ENCODE peak calls at places on chromosomes 7 and 10, in eight cellular contexts. One of them, this sample, is unnamed.

GRCh38 chr7:28405662-28406061 is 6.7 kb upstream of the CREB5 start:
- DNase-seq in hippocampal formation: no peak
- DNase-seq in PC-3: peak
- DNase-seq in kidney glomerular epithelial cell: peak
- DNase-seq in globus pallidus: no peak
- DNase-seq in cardiac muscle cell: peak
- DNase-seq in dermis blood vessel endothelial cell: peak
- DNase-seq in fibroblast of mammary gland: peak
- DNase-seq in this sample: peak

GRCh38 chr10:76150886-76151288 is 719.5 kb downstream of the LRMDA start:
- DNase-seq in fibroblast of mammary gland: no peak
- DNase-seq in globus pallidus: peak
- DNase-seq in kidney glomerular epithelial cell: no peak
- DNase-seq in PC-3: no peak
- DNase-seq in hippocampal formation: no peak
- DNase-seq in dermis blood vessel endothelial cell: no peak
- DNase-seq in cardiac muscle cell: no peak
- DNase-seq in this sample: no peak

GRCh38 chr10:71260622-71261325 is 48.4 kb downstream of the UNC5B start:
- DNase-seq in hippocampal formation: peak
- DNase-seq in dermis blood vessel endothelial cell: peak
- DNase-seq in fibroblast of mammary gland: peak
- DNase-seq in PC-3: no peak
- DNase-seq in cardiac muscle cell: peak
- DNase-seq in globus pallidus: peak
- DNase-seq in kidney glomerular epithelial cell: peak
- DNase-seq in this sample: peak

GRCh38 chr10:78520737-78521430 is 487.2 kb downstream of the RPS24 start:
- DNase-seq in cardiac muscle cell: peak
- DNase-seq in kidney glomerular epithelial cell: peak
- DNase-seq in hippocampal formation: no peak
- DNase-seq in globus pallidus: no peak
- DNase-seq in fibroblast of mammary gland: peak
- DNase-seq in PC-3: peak
- DNase-seq in dermis blood vessel endothelial cell: peak
- DNase-seq in this sample: peak

GRCh38 chr7:41694490-41694889 is 8.4 kb downstream of the INHBA start:
- DNase-seq in hippocampal formation: no peak
- DNase-seq in dermis blood vessel endothelial cell: no peak
- DNase-seq in cardiac muscle cell: no peak
- DNase-seq in fibroblast of mammary gland: no peak
- DNase-seq in globus pallidus: no peak
- DNase-seq in kidney glomerular epithelial cell: peak
- DNase-seq in PC-3: no peak
- DNase-seq in this sample: no peak

GRCh38 chr10:34102237-34102673 is 712.8 kb downstream of the PARD3 start:
- DNase-seq in kidney glomerular epithelial cell: no peak
- DNase-seq in PC-3: no peak
- DNase-seq in fibroblast of mammary gland: peak
- DNase-seq in cardiac muscle cell: peak
- DNase-seq in hippocampal formation: no peak
- DNase-seq in dermis blood vessel endothelial cell: peak
- DNase-seq in globus pallidus: no peak
- DNase-seq in this sample: peak

GRCh38 chr10:124572751-124573150 is 111.1 kb downstream of the LHPP start:
- DNase-seq in hippocampal formation: no peak
- DNase-seq in globus pallidus: no peak
- DNase-seq in dermis blood vessel endothelial cell: no peak
- DNase-seq in fibroblast of mammary gland: no peak
- DNase-seq in kidney glomerular epithelial cell: no peak
- DNase-seq in PC-3: no peak
- DNase-seq in cardiac muscle cell: no peak
- DNase-seq in this sample: no peak

GRCh38 chr10:53997953-53998352 is 803.1 kb downstream of the PCDH15 start:
- DNase-seq in kidney glomerular epithelial cell: no peak
- DNase-seq in globus pallidus: peak
- DNase-seq in fibroblast of mammary gland: no peak
- DNase-seq in dermis blood vessel endothelial cell: no peak
- DNase-seq in PC-3: peak
- DNase-seq in cardiac muscle cell: no peak
- DNase-seq in hippocampal formation: no peak
- DNase-seq in this sample: peak

GRCh38 chr10:58175990-58176910 is 91.4 kb downstream of the IPMK start:
- DNase-seq in hippocampal formation: no peak
- DNase-seq in fibroblast of mammary gland: peak
- DNase-seq in kidney glomerular epithelial cell: peak
- DNase-seq in PC-3: peak
- DNase-seq in globus pallidus: no peak
- DNase-seq in cardiac muscle cell: peak
- DNase-seq in dermis blood vessel endothelial cell: peak
- DNase-seq in this sample: peak

GRCh38 chr10:103983367-103983911 is 16.5 kb downstream of the SLK start:
- DNase-seq in globus pallidus: no peak
- DNase-seq in cardiac muscle cell: no peak
- DNase-seq in fibroblast of mammary gland: no peak
- DNase-seq in dermis blood vessel endothelial cell: peak
- DNase-seq in kidney glomerular epithelial cell: no peak
- DNase-seq in PC-3: no peak
- DNase-seq in hippocampal formation: no peak
- DNase-seq in this sample: no peak

GRCh38 chr10:113086282-113086681 is 136.2 kb downstream of the TCF7L2 start:
- DNase-seq in PC-3: no peak
- DNase-seq in cardiac muscle cell: no peak
- DNase-seq in kidney glomerular epithelial cell: no peak
- DNase-seq in globus pallidus: no peak
- DNase-seq in dermis blood vessel endothelial cell: peak
- DNase-seq in fibroblast of mammary gland: no peak
- DNase-seq in hippocampal formation: no peak
- DNase-seq in this sample: no peak

GRCh38 chr7:106604303-106604918 is 56.5 kb downstream of the CCDC71L start:
- DNase-seq in cardiac muscle cell: no peak
- DNase-seq in hippocampal formation: no peak
- DNase-seq in kidney glomerular epithelial cell: no peak
- DNase-seq in PC-3: no peak
- DNase-seq in globus pallidus: no peak
- DNase-seq in dermis blood vessel endothelial cell: peak
- DNase-seq in fibroblast of mammary gland: no peak
- DNase-seq in this sample: no peak

GRCh38 chr10:129466703-129467345 is at the start of gene MGMT:
- DNase-seq in fibroblast of mammary gland: peak
- DNase-seq in kidney glomerular epithelial cell: peak
- DNase-seq in PC-3: peak
- DNase-seq in hippocampal formation: peak
- DNase-seq in cardiac muscle cell: peak
- DNase-seq in globus pallidus: peak
- DNase-seq in dermis blood vessel endothelial cell: peak
- DNase-seq in this sample: peak

GRCh38 chr7:96026006-96026405 is 253.7 kb downstream of the DYNC1I1 start:
- DNase-seq in kidney glomerular epithelial cell: no peak
- DNase-seq in hippocampal formation: no peak
- DNase-seq in fibroblast of mammary gland: no peak
- DNase-seq in dermis blood vessel endothelial cell: no peak
- DNase-seq in globus pallidus: no peak
- DNase-seq in cardiac muscle cell: no peak
- DNase-seq in PC-3: no peak
- DNase-seq in this sample: peak

GRCh38 chr7:122942765-122943164 is 52.7 kb downstream of the TAS2R16 start:
- DNase-seq in kidney glomerular epithelial cell: no peak
- DNase-seq in cardiac muscle cell: no peak
- DNase-seq in globus pallidus: no peak
- DNase-seq in fibroblast of mammary gland: no peak
- DNase-seq in PC-3: no peak
- DNase-seq in dermis blood vessel endothelial cell: no peak
- DNase-seq in hippocampal formation: no peak
- DNase-seq in this sample: no peak

GRCh38 chr7:158120751-158121150 is 466.9 kb downstream of the PTPRN2 start:
- DNase-seq in dermis blood vessel endothelial cell: no peak
- DNase-seq in cardiac muscle cell: no peak
- DNase-seq in hippocampal formation: no peak
- DNase-seq in globus pallidus: no peak
- DNase-seq in kidney glomerular epithelial cell: no peak
- DNase-seq in PC-3: no peak
- DNase-seq in fibroblast of mammary gland: no peak
- DNase-seq in this sample: no peak

GRCh38 chr10:65805993-65806392 is 1119.8 kb upstream of the LRRTM3 start:
- DNase-seq in PC-3: peak
- DNase-seq in hippocampal formation: no peak
- DNase-seq in fibroblast of mammary gland: no peak
- DNase-seq in cardiac muscle cell: peak
- DNase-seq in dermis blood vessel endothelial cell: no peak
- DNase-seq in kidney glomerular epithelial cell: no peak
- DNase-seq in globus pallidus: no peak
- DNase-seq in this sample: no peak

GRCh38 chr7:95527033-95527775 is 41.5 kb downstream of the ASB4 start:
- DNase-seq in globus pallidus: peak
- DNase-seq in dermis blood vessel endothelial cell: peak
- DNase-seq in cardiac muscle cell: peak
- DNase-seq in PC-3: peak
- DNase-seq in fibroblast of mammary gland: peak
- DNase-seq in hippocampal formation: peak
- DNase-seq in kidney glomerular epithelial cell: peak
- DNase-seq in this sample: peak

GRCh38 chr10:74011762-74012161 is 13.8 kb downstream of the VCL start:
- DNase-seq in PC-3: peak
- DNase-seq in dermis blood vessel endothelial cell: peak
- DNase-seq in cardiac muscle cell: peak
- DNase-seq in fibroblast of mammary gland: peak
- DNase-seq in globus pallidus: peak
- DNase-seq in kidney glomerular epithelial cell: peak
- DNase-seq in hippocampal formation: no peak
- DNase-seq in this sample: peak

GRCh38 chr7:156238366-156239133 is 402.0 kb upstream of the RNF32 start:
- DNase-seq in kidney glomerular epithelial cell: no peak
- DNase-seq in dermis blood vessel endothelial cell: no peak
- DNase-seq in globus pallidus: no peak
- DNase-seq in fibroblast of mammary gland: no peak
- DNase-seq in cardiac muscle cell: no peak
- DNase-seq in hippocampal formation: no peak
- DNase-seq in PC-3: no peak
- DNase-seq in this sample: no peak

GRCh38 chr10:63012623-63013022 is 120.5 kb upstream of the NRBF2 start:
- DNase-seq in PC-3: no peak
- DNase-seq in globus pallidus: no peak
- DNase-seq in fibroblast of mammary gland: no peak
- DNase-seq in kidney glomerular epithelial cell: no peak
- DNase-seq in hippocampal formation: no peak
- DNase-seq in cardiac muscle cell: no peak
- DNase-seq in dermis blood vessel endothelial cell: no peak
- DNase-seq in this sample: no peak

GRCh38 chr7:16028103-16028502 is 341.6 kb upstream of the MEOX2 start:
- DNase-seq in kidney glomerular epithelial cell: peak
- DNase-seq in dermis blood vessel endothelial cell: peak
- DNase-seq in hippocampal formation: no peak
- DNase-seq in PC-3: peak
- DNase-seq in fibroblast of mammary gland: peak
- DNase-seq in cardiac muscle cell: peak
- DNase-seq in globus pallidus: no peak
- DNase-seq in this sample: peak

GRCh38 chr7:41656357-41656756 is 46.5 kb downstream of the INHBA start:
- DNase-seq in cardiac muscle cell: peak
- DNase-seq in dermis blood vessel endothelial cell: peak
- DNase-seq in hippocampal formation: no peak
- DNase-seq in PC-3: no peak
- DNase-seq in globus pallidus: no peak
- DNase-seq in kidney glomerular epithelial cell: no peak
- DNase-seq in fibroblast of mammary gland: peak
- DNase-seq in this sample: peak

GRCh38 chr10:89122431-89123066 is 84.6 kb downstream of the CH25H start:
- DNase-seq in cardiac muscle cell: no peak
- DNase-seq in kidney glomerular epithelial cell: no peak
- DNase-seq in dermis blood vessel endothelial cell: peak
- DNase-seq in fibroblast of mammary gland: peak
- DNase-seq in globus pallidus: peak
- DNase-seq in hippocampal formation: no peak
- DNase-seq in PC-3: peak
- DNase-seq in this sample: no peak

GRCh38 chr10:5076615-5077014 is 17.6 kb upstream of the AKR1C3 start:
- DNase-seq in cardiac muscle cell: no peak
- DNase-seq in globus pallidus: no peak
- DNase-seq in dermis blood vessel endothelial cell: no peak
- DNase-seq in kidney glomerular epithelial cell: no peak
- DNase-seq in fibroblast of mammary gland: peak
- DNase-seq in PC-3: no peak
- DNase-seq in hippocampal formation: no peak
- DNase-seq in this sample: no peak

GRCh38 chr7:12119638-12120303 is 91.3 kb upstream of the TMEM106B start:
- DNase-seq in kidney glomerular epithelial cell: no peak
- DNase-seq in globus pallidus: peak
- DNase-seq in dermis blood vessel endothelial cell: no peak
- DNase-seq in PC-3: no peak
- DNase-seq in hippocampal formation: peak
- DNase-seq in fibroblast of mammary gland: no peak
- DNase-seq in cardiac muscle cell: no peak
- DNase-seq in this sample: no peak

GRCh38 chr7:531777-532176 is 12.1 kb upstream of the PDGFA start:
- DNase-seq in fibroblast of mammary gland: no peak
- DNase-seq in globus pallidus: no peak
- DNase-seq in PC-3: no peak
- DNase-seq in dermis blood vessel endothelial cell: no peak
- DNase-seq in cardiac muscle cell: no peak
- DNase-seq in kidney glomerular epithelial cell: no peak
- DNase-seq in hippocampal formation: no peak
- DNase-seq in this sample: no peak

GRCh38 chr10:126391162-126391880 is 3.0 kb upstream of the ADAM12 start:
- DNase-seq in fibroblast of mammary gland: peak
- DNase-seq in cardiac muscle cell: peak
- DNase-seq in hippocampal formation: no peak
- DNase-seq in globus pallidus: peak
- DNase-seq in PC-3: no peak
- DNase-seq in kidney glomerular epithelial cell: no peak
- DNase-seq in dermis blood vessel endothelial cell: peak
- DNase-seq in this sample: no peak

GRCh38 chr10:75716506-75716905 is 285.1 kb downstream of the LRMDA start:
- DNase-seq in globus pallidus: no peak
- DNase-seq in PC-3: no peak
- DNase-seq in fibroblast of mammary gland: no peak
- DNase-seq in hippocampal formation: no peak
- DNase-seq in kidney glomerular epithelial cell: no peak
- DNase-seq in dermis blood vessel endothelial cell: no peak
- DNase-seq in cardiac muscle cell: no peak
- DNase-seq in this sample: no peak

GRCh38 chr10:3735175-3735574 is 49.8 kb downstream of the KLF6 start:
- DNase-seq in PC-3: no peak
- DNase-seq in kidney glomerular epithelial cell: no peak
- DNase-seq in cardiac muscle cell: no peak
- DNase-seq in hippocampal formation: no peak
- DNase-seq in dermis blood vessel endothelial cell: no peak
- DNase-seq in globus pallidus: no peak
- DNase-seq in fibroblast of mammary gland: no peak
- DNase-seq in this sample: no peak

GRCh38 chr10:69828115-69828870 is 26.6 kb downstream of the COL13A1 start:
- DNase-seq in PC-3: no peak
- DNase-seq in fibroblast of mammary gland: no peak
- DNase-seq in cardiac muscle cell: no peak
- DNase-seq in dermis blood vessel endothelial cell: no peak
- DNase-seq in globus pallidus: no peak
- DNase-seq in kidney glomerular epithelial cell: no peak
- DNase-seq in hippocampal formation: no peak
- DNase-seq in this sample: no peak

GRCh38 chr7:141158562-141158961 is 84.7 kb downstream of the TMEM178B start:
- DNase-seq in dermis blood vessel endothelial cell: no peak
- DNase-seq in cardiac muscle cell: peak
- DNase-seq in globus pallidus: no peak
- DNase-seq in hippocampal formation: no peak
- DNase-seq in fibroblast of mammary gland: peak
- DNase-seq in PC-3: peak
- DNase-seq in kidney glomerular epithelial cell: peak
- DNase-seq in this sample: peak

GRCh38 chr7:140605337-140605736 is 35.3 kb downstream of the DENND2A start:
- DNase-seq in globus pallidus: no peak
- DNase-seq in PC-3: peak
- DNase-seq in cardiac muscle cell: no peak
- DNase-seq in dermis blood vessel endothelial cell: no peak
- DNase-seq in kidney glomerular epithelial cell: no peak
- DNase-seq in hippocampal formation: no peak
- DNase-seq in fibroblast of mammary gland: peak
- DNase-seq in this sample: peak

GRCh38 chr7:139560678-139561077 is 37.2 kb downstream of the CLEC2L start:
- DNase-seq in cardiac muscle cell: no peak
- DNase-seq in PC-3: no peak
- DNase-seq in fibroblast of mammary gland: no peak
- DNase-seq in kidney glomerular epithelial cell: no peak
- DNase-seq in hippocampal formation: no peak
- DNase-seq in globus pallidus: no peak
- DNase-seq in dermis blood vessel endothelial cell: no peak
- DNase-seq in this sample: no peak